ENCODE peak calls at places on chromosome 5, in eight cellular contexts. F, G, M, L, T, O, Z and H are unnamed samples. For H3K9me3, the result is how much of the 10 kb centered on the place peaks cover.

GRCh38 chr5:45454114-45454513 is 242.1 kb downstream of the HCN1 start:
- DNase-seq in F (no peak), G (peak), M (no peak), L (no peak), T (no peak), O (no peak), Z (no peak), H (no peak)

GRCh38 chr5:113294341-113295110 is 140.3 kb downstream of the TSSK1B start:
- DNase-seq in F (peak), G (peak), M (peak), L (peak), T (peak), O (peak), Z (peak), H (peak)

GRCh38 chr5:164597293-164597900 is 1092.0 kb downstream of the MAT2B start:
- DNase-seq in F (no peak), G (peak), M (no peak), L (no peak), T (no peak), O (no peak), Z (no peak), H (no peak)

GRCh38 chr5:111950660-111951059 is 193.7 kb upstream of the NREP start:
- DNase-seq in F (no peak), G (no peak), M (no peak), L (no peak), T (no peak), O (no peak), Z (no peak), H (no peak)

GRCh38 chr5:103693485-103693884 is 130.9 kb upstream of the NUDT12 start:
- DNase-seq in F (no peak), G (no peak), M (no peak), L (no peak), T (no peak), O (no peak), Z (no peak), H (no peak)

GRCh38 chr5:149485655-149486615 is 65.3 kb downstream of the CSNK1A1 start:
- DNase-seq in F (no peak), G (peak), M (no peak), L (peak), T (no peak), O (no peak), Z (peak), H (peak)

GRCh38 chr5:66222455-66222854 is 78.4 kb downstream of the SREK1 start:
- DNase-seq in F (no peak), G (no peak), M (no peak), L (no peak), T (no peak), O (no peak), Z (no peak), H (no peak)

GRCh38 chr5:38837416-38837815 is 8.4 kb upstream of the OSMR start:
- DNase-seq in F (no peak), G (no peak), M (no peak), L (no peak), T (no peak), O (no peak), Z (no peak), H (no peak)

GRCh38 chr5:74916831-74917710 is 50.9 kb upstream of the FAM169A start:
- DNase-seq in F (no peak), G (peak), M (no peak), L (no peak), T (no peak), O (no peak), Z (no peak), H (no peak)

GRCh38 chr5:173623789-173624188 is 7.3 kb upstream of the BOD1 start:
- DNase-seq in F (no peak), G (no peak), M (no peak), L (no peak), T (no peak), O (no peak), Z (no peak), H (no peak)

GRCh38 chr5:8213701-8214240 is 344.8 kb downstream of the MTRR start:
- DNase-seq in F (no peak), G (no peak), M (no peak), L (no peak), T (no peak), O (no peak), Z (no peak), H (no peak)

GRCh38 chr5:66004216-66004615 is 77.8 kb downstream of the ERBIN start:
- DNase-seq in F (no peak), G (no peak), M (no peak), L (no peak), T (no peak), O (no peak), Z (no peak), H (no peak)

GRCh38 chr5:134070648-134070978 is 43.9 kb upstream of the TCF7 start:
- DNase-seq in F (no peak), G (no peak), M (no peak), L (no peak), T (no peak), O (no peak), Z (no peak), H (no peak)

GRCh38 chr5:159850192-159850573 is 66.1 kb upstream of the ADRA1B start:
- DNase-seq in F (no peak), G (no peak), M (no peak), L (no peak), T (no peak), O (no peak), Z (peak), H (no peak)

GRCh38 chr5:168234133-168234532 is 57.3 kb upstream of the WWC1 start:
- DNase-seq in F (no peak), G (no peak), M (no peak), L (no peak), T (no peak), O (no peak), Z (no peak), H (no peak)

GRCh38 chr5:61493973-61494372 is 161.9 kb downstream of the ZSWIM6 start:
- DNase-seq in F (no peak), G (no peak), M (no peak), L (no peak), T (no peak), O (no peak), Z (no peak), H (no peak)

DNA sequence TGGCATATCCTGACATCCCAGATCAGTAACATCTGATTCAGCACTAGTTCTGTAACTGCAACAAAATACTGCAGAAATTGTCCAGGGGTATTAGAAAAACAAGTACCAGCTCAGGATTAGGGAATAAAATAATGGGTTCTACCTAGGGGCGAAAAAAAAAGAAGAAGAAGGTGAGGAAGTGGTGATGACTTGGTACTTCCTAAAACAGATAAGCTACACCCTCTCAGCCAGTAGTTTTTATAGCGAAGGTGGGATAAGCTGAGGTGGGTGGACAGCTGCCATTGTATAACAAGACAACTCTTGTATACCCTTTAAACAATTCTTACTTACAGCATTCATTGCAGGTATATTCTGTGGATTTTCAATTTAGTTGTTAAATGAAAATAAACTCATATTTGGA is 19.1 kb downstream of the RAPGEF6 start:
- DNase-seq in F (no peak), G (no peak), M (no peak), L (no peak), T (no peak), O (no peak), Z (no peak), H (no peak)
- H3K9me3 ChIP-seq in F (under half), G (under half), M (under half), L (under half), T (under half), O (under half), Z (under half), H (under half)

GRCh38 chr5:136033244-136033643 is 4.5 kb downstream of the TGFBI start:
- DNase-seq in F (no peak), G (no peak), M (no peak), L (no peak), T (no peak), O (no peak), Z (no peak), H (no peak)
- H3K27ac ChIP-seq in F (no peak), G (no peak), M (no peak), L (no peak), T (no peak), O (no peak), Z (no peak), H (peak)

DNA sequence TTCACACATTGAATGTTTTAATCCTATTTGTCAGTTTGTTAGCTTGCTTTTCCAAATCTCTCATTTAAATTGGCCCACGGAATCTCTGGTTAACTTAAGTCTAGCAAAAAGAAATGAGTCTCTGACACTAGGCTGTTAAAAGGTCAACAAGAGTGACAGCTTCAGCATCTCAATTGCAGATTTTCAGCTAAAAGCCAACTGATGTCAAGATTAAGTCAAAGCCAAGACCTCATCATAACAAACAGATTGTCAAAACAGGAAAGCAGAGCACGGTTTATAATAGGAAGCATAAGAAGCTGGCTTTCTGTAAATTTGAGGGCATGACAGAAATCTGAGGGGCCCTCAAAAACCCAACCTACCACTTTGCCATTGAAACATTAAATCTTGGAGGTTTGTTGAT is 49.4 kb upstream of the CDH9 start:
- DNase-seq in F (no peak), G (no peak), M (no peak), L (no peak), T (no peak), O (no peak), Z (no peak), H (no peak)
- H3K9me3 ChIP-seq in F (under half), G (under half), M (under half), L (under half), T (under half), O (under half), Z (under half), H (under half)

GRCh38 chr5:160850439-160850838 is 1.6 kb downstream of the ATP10B start:
- DNase-seq in F (no peak), G (no peak), M (no peak), L (no peak), T (no peak), O (no peak), Z (no peak), H (no peak)
- H3K27ac ChIP-seq in F (no peak), G (no peak), M (no peak), L (no peak), T (no peak), O (no peak), Z (no peak), H (no peak)